ENCODE peak calls at places on chromosomes 12 and 14, in five cellular contexts. V is stomach; W is CD4-positive, alpha-beta memory T cell; B is GM23338; S is gastrocnemius medialis. X is an unnamed sample.

GRCh38 chr12:44184499-44185206 is 348.8 kb downstream of the TMEM117 start:
- DNase-seq in V (no peak), W (no peak), B (no peak), S (no peak), X (no peak)

GRCh38 chr12:84741727-84742126 is 170.9 kb downstream of the SLC6A15 start:
- DNase-seq in V (no peak), W (no peak), B (no peak), S (no peak), X (no peak)

GRCh38 chr14:102544745-102545460 is 35.3 kb upstream of the ANKRD9 start:
- DNase-seq in V (peak), W (peak), B (peak), S (no peak), X (no peak)

GRCh38 chr12:104599272-104599984 is 142.7 kb downstream of the CHST11 start:
- DNase-seq in V (no peak), W (no peak), B (no peak), S (no peak), X (no peak)

GRCh38 chr14:104423715-104424405 is 155.7 kb upstream of the C14orf180 start:
- DNase-seq in V (peak), W (no peak), B (no peak), S (no peak), X (no peak)

GRCh38 chr12:101455685-101456084 is 19.5 kb upstream of the SPIC start:
- DNase-seq in V (no peak), W (peak), B (no peak), S (no peak), X (no peak)

GRCh38 chr12:69511469-69511868 is 41.3 kb downstream of the FRS2 start:
- DNase-seq in V (no peak), W (no peak), B (no peak), S (no peak), X (no peak)

GRCh38 chr14:20377171-20377570 is 33.7 kb downstream of the PARP2 start:
- DNase-seq in V (peak), W (no peak), B (no peak), S (no peak), X (no peak)

GRCh38 chr12:26378721-26379120 is 183.3 kb downstream of the SSPN start:
- DNase-seq in V (no peak), W (no peak), B (no peak), S (no peak), X (peak)

GRCh38 chr12:111066744-111067437 is 146.5 kb upstream of the MYL2 start:
- DNase-seq in V (no peak), W (no peak), B (peak), S (no peak), X (no peak)

GRCh38 chr14:28297559-28297958 is 469.0 kb upstream of the FOXG1 start:
- DNase-seq in V (no peak), W (no peak), B (no peak), S (no peak), X (no peak)

GRCh38 chr12:13135336-13136178 is 32.1 kb upstream of the GSG1 start:
- DNase-seq in V (peak), W (no peak), B (peak), S (peak), X (peak)

GRCh38 chr12:127558363-127558762 is 708.6 kb upstream of the TMEM132C start:
- DNase-seq in V (no peak), W (no peak), B (no peak), S (no peak), X (no peak)

GRCh38 chr12:27602516-27602915 is 78.5 kb downstream of the PPFIBP1 start:
- DNase-seq in V (no peak), W (no peak), B (no peak), S (no peak), X (no peak)

GRCh38 chr14:26867171-26867757 is 269.4 kb upstream of the NOVA1 start:
- DNase-seq in V (no peak), W (no peak), B (peak), S (peak), X (no peak)

GRCh38 chr12:109222062-109222461 is 87.0 kb downstream of the FOXN4 start:
- DNase-seq in V (no peak), W (no peak), B (no peak), S (no peak), X (no peak)

GRCh38 chr14:75562048-75562447 is 16.4 kb upstream of the FLVCR2 start:
- DNase-seq in V (no peak), W (no peak), B (no peak), S (no peak), X (no peak)

GRCh38 chr14:104520620-104521410 is 58.7 kb upstream of the C14orf180 start:
- DNase-seq in V (peak), W (no peak), B (no peak), S (no peak), X (no peak)

GRCh38 chr12:2179953-2180736 is 127.4 kb downstream of the CACNA1C start:
- DNase-seq in V (peak), W (no peak), B (no peak), S (peak), X (peak)

GRCh38 chr14:68346540-68347232 is 446.2 kb downstream of the ZFP36L1 start:
- DNase-seq in V (no peak), W (no peak), B (no peak), S (no peak), X (peak)

GRCh38 chr12:44507471-44507870 is 368.6 kb downstream of the NELL2 start:
- DNase-seq in V (no peak), W (no peak), B (no peak), S (no peak), X (no peak)

GRCh38 chr14:57247283-57247682 is 21.4 kb downstream of the EXOC5 start:
- DNase-seq in V (no peak), W (no peak), B (no peak), S (no peak), X (no peak)

GRCh38 chr12:41121374-41121773 is 66.7 kb upstream of the PDZRN4 start:
- DNase-seq in V (no peak), W (no peak), B (no peak), S (no peak), X (no peak)

GRCh38 chr12:49094104-49094948 is at the start of gene DHH:
- DNase-seq in V (no peak), W (no peak), B (peak), S (no peak), X (no peak)

GRCh38 chr12:81078469-81079196 is 754 bp downstream of the ACSS3 start:
- DNase-seq in V (no peak), W (no peak), B (no peak), S (peak), X (peak)

GRCh38 chr12:47408171-47408871 is 297.5 kb downstream of the RPAP3 start:
- DNase-seq in V (no peak), W (peak), B (peak), S (no peak), X (no peak)

GRCh38 chr14:99069946-99070345 is 202.1 kb downstream of the BCL11B start:
- DNase-seq in V (no peak), W (no peak), B (no peak), S (no peak), X (no peak)

GRCh38 chr14:103108749-103109207 is 14.3 kb downstream of the EXOC3L4 start:
- DNase-seq in V (no peak), W (no peak), B (peak), S (peak), X (no peak)

GRCh38 chr12:129459886-129460285 is 443.9 kb downstream of the TMEM132D start:
- DNase-seq in V (no peak), W (no peak), B (no peak), S (no peak), X (no peak)

GRCh38 chr14:69715725-69716482 is 51.0 kb upstream of the SRSF5 start:
- DNase-seq in V (peak), W (no peak), B (no peak), S (no peak), X (peak)

GRCh38 chr12:42735869-42736361 is 146.4 kb upstream of the PRICKLE1 start:
- DNase-seq in V (no peak), W (no peak), B (no peak), S (peak), X (no peak)

DNA sequence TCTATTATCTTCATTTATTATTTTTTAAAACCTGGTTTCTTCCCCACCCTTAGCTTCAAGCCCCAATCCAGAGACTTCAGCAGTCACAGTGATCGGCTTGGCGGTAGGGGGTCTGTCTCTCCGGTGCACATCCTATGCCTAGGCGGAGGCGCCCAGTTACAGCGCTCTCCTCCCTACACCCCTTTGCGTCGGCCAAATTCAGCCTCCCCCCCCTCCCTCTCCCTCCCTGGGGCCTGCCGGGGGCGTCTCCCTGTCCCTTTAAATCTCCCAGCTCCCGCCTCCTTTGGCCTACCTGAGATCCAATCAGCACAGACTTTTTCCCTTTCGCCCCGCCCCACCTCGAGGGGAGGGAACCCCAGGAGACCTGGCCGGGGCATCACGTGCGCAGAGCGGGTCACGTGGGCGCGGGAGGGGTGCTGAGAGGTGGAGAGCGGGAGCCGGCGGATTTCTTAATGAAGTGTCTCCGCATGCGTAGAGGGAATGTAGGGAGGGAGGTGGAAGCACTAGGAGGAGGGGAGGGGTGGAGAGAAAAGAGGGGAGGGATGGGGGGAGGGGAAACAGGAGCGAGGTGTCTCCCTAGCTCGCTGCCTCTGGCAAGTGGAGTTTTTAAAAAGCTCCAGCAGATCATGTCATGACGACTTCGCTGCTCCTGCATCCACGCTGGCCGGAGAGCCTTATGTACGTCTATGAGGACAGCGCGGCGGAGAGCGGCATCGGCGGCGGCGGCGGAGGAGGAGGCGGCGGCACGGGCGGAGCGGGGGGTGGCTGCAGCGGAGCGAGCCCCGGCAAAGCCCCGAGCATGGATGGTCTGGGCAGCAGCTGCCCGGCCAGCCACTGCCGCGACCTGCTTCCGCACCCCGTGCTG is at the start of gene HOXC13:
- DNase-seq in V (no peak), W (no peak), B (peak), S (peak), X (peak)
- H3K4me3 ChIP-seq in V (peak), W (no peak), B (peak), S (peak), X (no peak)

GRCh38 chr12:83015390-83016225 is 328.9 kb downstream of the TMTC2 start:
- DNase-seq in V (peak), W (no peak), B (no peak), S (peak), X (peak)
- H3K4me3 ChIP-seq in V (peak), W (no peak), B (no peak), S (peak), X (peak)

DNA sequence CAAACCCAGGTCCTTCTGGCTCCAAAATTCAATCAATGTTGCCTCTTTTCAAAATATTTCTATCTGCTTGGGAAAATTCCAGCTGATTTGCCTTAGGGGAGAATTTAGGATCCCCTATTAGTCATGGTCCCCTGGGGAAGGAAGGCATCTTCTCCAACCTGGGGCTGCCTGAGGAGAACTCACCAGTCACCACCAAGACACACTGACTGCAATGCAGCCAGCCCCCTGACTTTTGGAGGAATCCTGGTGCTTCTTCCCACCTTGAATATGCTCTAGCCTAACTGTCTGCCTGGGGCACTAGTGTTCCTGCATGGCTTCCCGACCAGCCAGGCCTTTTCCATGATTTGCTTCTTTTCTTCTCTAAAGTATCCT is 71.8 kb upstream of the BCL2L14 start:
- DNase-seq in V (no peak), W (no peak), B (no peak), S (no peak), X (no peak)
- H3K4me3 ChIP-seq in V (no peak), W (peak), B (no peak), S (no peak), X (no peak)

DNA sequence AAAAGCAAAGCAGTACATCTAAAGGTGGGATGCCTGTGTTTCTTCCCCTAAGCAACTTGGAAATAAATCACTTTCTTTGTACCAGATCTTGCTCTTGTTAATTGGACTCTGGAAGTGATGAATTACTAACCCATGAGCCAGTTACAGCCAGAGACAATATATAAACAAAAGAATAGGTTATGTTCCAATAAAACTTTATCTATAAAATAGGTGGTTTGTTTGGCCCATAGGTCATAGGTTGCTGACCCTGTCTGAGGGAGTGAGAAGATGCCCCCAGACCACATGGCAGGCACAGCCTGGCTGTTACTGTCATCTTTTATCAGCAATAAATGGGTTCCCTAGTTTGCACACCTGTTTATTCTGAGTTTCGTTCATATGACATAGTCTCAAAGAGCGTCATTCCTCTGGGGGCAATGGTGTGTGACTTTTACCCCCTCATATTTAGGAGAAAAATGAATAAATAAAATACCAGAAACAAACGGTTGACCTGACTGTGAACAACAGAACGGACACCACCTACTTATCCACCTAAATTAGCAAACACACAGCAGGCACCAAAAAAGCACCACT is 10.7 kb downstream of the LGMN start:
- DNase-seq in V (no peak), W (no peak), B (no peak), S (no peak), X (no peak)
- H3K4me3 ChIP-seq in V (no peak), W (no peak), B (no peak), S (no peak), X (no peak)

DNA sequence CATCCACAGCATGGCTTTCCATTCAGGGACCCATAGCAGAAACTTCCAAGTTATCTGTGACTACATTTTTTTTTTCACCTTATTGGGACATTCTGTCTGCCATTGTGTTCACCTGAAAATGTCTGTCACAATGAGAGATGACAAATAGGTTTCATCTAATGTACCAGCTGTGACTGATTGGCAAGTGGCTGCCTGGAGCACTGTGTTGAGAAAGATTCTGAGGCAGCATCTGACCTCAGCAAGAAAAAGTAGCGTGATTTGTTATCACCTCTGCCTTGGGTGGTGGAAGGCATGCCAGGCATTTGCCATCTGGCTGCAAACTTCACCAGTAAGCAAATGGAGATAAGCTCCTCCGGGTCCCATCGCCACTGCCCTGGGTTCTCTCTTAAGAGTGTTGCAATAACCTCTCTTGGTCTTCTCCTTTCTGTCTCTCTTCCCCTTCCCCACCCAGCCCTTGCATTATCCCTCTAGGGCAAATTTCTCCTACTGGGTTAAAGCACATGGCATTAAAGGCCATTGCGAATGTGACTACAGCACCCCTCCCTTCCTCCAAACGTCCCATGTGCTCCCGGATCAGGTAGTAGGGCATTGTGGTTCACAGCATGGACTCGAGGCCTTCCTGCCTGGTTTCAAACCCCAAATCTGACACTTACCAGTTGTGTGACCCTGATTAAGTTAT is 8.4 kb upstream of the LGALS3 start:
- DNase-seq in V (peak), W (no peak), B (no peak), S (peak), X (no peak)
- H3K4me3 ChIP-seq in V (no peak), W (no peak), B (no peak), S (no peak), X (no peak)